ENCODE peak calls at places on chromosomes 6 and 20, in seven cellular contexts. One of them, this sample, is unnamed.

GRCh38 chr6:33427585-33428218 is 7.8 kb downstream of the SYNGAP1 start:
- DNase-seq in H1: no peak
- DNase-seq in HCT116: no peak
- DNase-seq in GM12878: no peak
- DNase-seq in HepG2: no peak
- DNase-seq in SK-N-SH: peak; percentile 80
- DNase-seq in K562: peak; percentile 98
- DNase-seq in this sample: peak; percentile 64

GRCh38 chr6:163904161-163904560 is 489.6 kb downstream of the QKI start:
- DNase-seq in HepG2: no peak
- DNase-seq in HCT116: no peak
- DNase-seq in K562: no peak
- DNase-seq in SK-N-SH: no peak
- DNase-seq in GM12878: no peak
- DNase-seq in H1: no peak
- DNase-seq in this sample: no peak

GRCh38 chr20:4171538-4172116 is 156.3 kb upstream of the RNF24 start:
- DNase-seq in HCT116: no peak
- DNase-seq in H1: no peak
- DNase-seq in GM12878: no peak
- DNase-seq in SK-N-SH: peak; percentile 49
- DNase-seq in K562: no peak
- DNase-seq in HepG2: peak; percentile 98
- DNase-seq in this sample: no peak

GRCh38 chr20:53654932-53655674 is 61.5 kb upstream of the ZNF217 start:
- DNase-seq in SK-N-SH: no peak
- DNase-seq in K562: no peak
- DNase-seq in HepG2: no peak
- DNase-seq in GM12878: no peak
- DNase-seq in H1: no peak
- DNase-seq in HCT116: no peak
- DNase-seq in this sample: peak; percentile 45

GRCh38 chr6:7542878-7543394 is 1.5 kb downstream of the DSP start:
- DNase-seq in HCT116: peak; percentile 56
- DNase-seq in H1: peak; percentile 50
- DNase-seq in SK-N-SH: peak; percentile 42
- DNase-seq in GM12878: no peak
- DNase-seq in HepG2: peak; percentile 93
- DNase-seq in K562: no peak
- DNase-seq in this sample: peak; percentile 93

GRCh38 chr6:21946298-21946783 is 350.5 kb downstream of the PRL start:
- DNase-seq in HepG2: no peak
- DNase-seq in GM12878: no peak
- DNase-seq in HCT116: no peak
- DNase-seq in K562: no peak
- DNase-seq in H1: no peak
- DNase-seq in SK-N-SH: no peak
- DNase-seq in this sample: no peak

GRCh38 chr6:112034236-112034990 is 19.5 kb upstream of the CCN6 start:
- DNase-seq in K562: no peak
- DNase-seq in GM12878: no peak
- DNase-seq in HCT116: no peak
- DNase-seq in SK-N-SH: no peak
- DNase-seq in H1: no peak
- DNase-seq in HepG2: no peak
- DNase-seq in this sample: no peak

GRCh38 chr6:30556006-30556713 is at the start of gene GNL1:
- DNase-seq in H1: peak; percentile 90
- DNase-seq in HCT116: peak; percentile 95
- DNase-seq in GM12878: peak; percentile 79
- DNase-seq in SK-N-SH: peak; percentile 92
- DNase-seq in K562: peak; percentile 97
- DNase-seq in HepG2: peak; percentile 94
- DNase-seq in this sample: peak; percentile 99

GRCh38 chr6:134230087-134230717 is 87.7 kb downstream of the SGK1 start:
- DNase-seq in K562: no peak
- DNase-seq in SK-N-SH: no peak
- DNase-seq in GM12878: no peak
- DNase-seq in HCT116: no peak
- DNase-seq in H1: no peak
- DNase-seq in HepG2: no peak
- DNase-seq in this sample: no peak

GRCh38 chr20:24017160-24017761 is 28.7 kb upstream of the GGTLC1 start:
- DNase-seq in K562: no peak
- DNase-seq in GM12878: no peak
- DNase-seq in H1: no peak
- DNase-seq in HepG2: no peak
- DNase-seq in HCT116: no peak
- DNase-seq in SK-N-SH: no peak
- DNase-seq in this sample: no peak

GRCh38 chr20:3160418-3160817 is 753 bp upstream of the FASTKD5 start:
- DNase-seq in SK-N-SH: no peak
- DNase-seq in GM12878: no peak
- DNase-seq in K562: no peak
- DNase-seq in H1: no peak
- DNase-seq in HCT116: no peak
- DNase-seq in HepG2: no peak
- DNase-seq in this sample: no peak

GRCh38 chr20:3163099-3164042 is 3.7 kb upstream of the FASTKD5 start:
- DNase-seq in K562: no peak
- DNase-seq in HCT116: no peak
- DNase-seq in SK-N-SH: peak; percentile 20
- DNase-seq in HepG2: no peak
- DNase-seq in H1: no peak
- DNase-seq in GM12878: no peak
- DNase-seq in this sample: no peak

GRCh38 chr20:3164043-3164762 is 4.5 kb upstream of the FASTKD5 start:
- DNase-seq in H1: no peak
- DNase-seq in GM12878: no peak
- DNase-seq in SK-N-SH: no peak
- DNase-seq in HepG2: no peak
- DNase-seq in HCT116: no peak
- DNase-seq in K562: no peak
- DNase-seq in this sample: no peak

GRCh38 chr20:3161316-3162079 is 1.8 kb upstream of the FASTKD5 start:
- DNase-seq in K562: no peak
- DNase-seq in HCT116: no peak
- DNase-seq in GM12878: no peak
- DNase-seq in H1: no peak
- DNase-seq in HepG2: peak; percentile 54
- DNase-seq in SK-N-SH: peak; percentile 25
- DNase-seq in this sample: no peak

GRCh38 chr20:3162080-3162611 is 2.5 kb upstream of the FASTKD5 start:
- DNase-seq in HepG2: no peak
- DNase-seq in SK-N-SH: peak; percentile 36
- DNase-seq in H1: no peak
- DNase-seq in K562: no peak
- DNase-seq in HCT116: no peak
- DNase-seq in GM12878: no peak
- DNase-seq in this sample: no peak
- TF ChIP-seq JUND in HepG2: no peak
- TF ChIP-seq JUND in SK-N-SH: no peak
- TF ChIP-seq JUND in H1: no peak
- TF ChIP-seq JUND in K562: no peak
- TF ChIP-seq JUND in HCT116: no peak
- TF ChIP-seq JUND in GM12878: no peak
- TF ChIP-seq JUND in this sample: no peak

GRCh38 chr20:10111144-10111771 is 76.5 kb downstream of the ANKEF1 start:
- DNase-seq in HCT116: no peak
- DNase-seq in GM12878: no peak
- DNase-seq in K562: no peak
- DNase-seq in HepG2: peak; percentile 15
- DNase-seq in H1: no peak
- DNase-seq in SK-N-SH: no peak
- DNase-seq in this sample: no peak
- TF ChIP-seq JUND in HCT116: no peak
- TF ChIP-seq JUND in GM12878: no peak
- TF ChIP-seq JUND in K562: no peak
- TF ChIP-seq JUND in HepG2: no peak
- TF ChIP-seq JUND in H1: no peak
- TF ChIP-seq JUND in SK-N-SH: no peak
- TF ChIP-seq JUND in this sample: no peak

GRCh38 chr20:35232575-35232974 is 6.1 kb downstream of the MMP24 start:
- DNase-seq in K562: no peak
- DNase-seq in H1: no peak
- DNase-seq in HepG2: no peak
- DNase-seq in SK-N-SH: no peak
- DNase-seq in GM12878: no peak
- DNase-seq in HCT116: no peak
- DNase-seq in this sample: no peak
- TF ChIP-seq JUND in K562: no peak
- TF ChIP-seq JUND in H1: no peak
- TF ChIP-seq JUND in HepG2: no peak
- TF ChIP-seq JUND in SK-N-SH: peak; percentile 55
- TF ChIP-seq JUND in GM12878: no peak
- TF ChIP-seq JUND in HCT116: no peak
- TF ChIP-seq JUND in this sample: no peak

GRCh38 chr20:59939879-59940128 is 301 bp downstream of the PPP1R3D start:
- DNase-seq in K562: peak; percentile 39
- DNase-seq in GM12878: no peak
- DNase-seq in HCT116: no peak
- DNase-seq in HepG2: no peak
- DNase-seq in SK-N-SH: peak; percentile 67
- DNase-seq in H1: no peak
- DNase-seq in this sample: no peak
- TF ChIP-seq JUND in K562: no peak
- TF ChIP-seq JUND in GM12878: no peak
- TF ChIP-seq JUND in HCT116: no peak
- TF ChIP-seq JUND in HepG2: no peak
- TF ChIP-seq JUND in SK-N-SH: no peak
- TF ChIP-seq JUND in H1: no peak
- TF ChIP-seq JUND in this sample: no peak

GRCh38 chr6:24963887-24964570 is 28.3 kb upstream of the RIPOR2 start:
- DNase-seq in SK-N-SH: no peak
- DNase-seq in HepG2: no peak
- DNase-seq in H1: no peak
- DNase-seq in K562: no peak
- DNase-seq in HCT116: no peak
- DNase-seq in GM12878: no peak
- DNase-seq in this sample: no peak

GRCh38 chr6:24961852-24962251 is 26.1 kb upstream of the RIPOR2 start:
- DNase-seq in GM12878: no peak
- DNase-seq in SK-N-SH: no peak
- DNase-seq in HCT116: no peak
- DNase-seq in HepG2: no peak
- DNase-seq in H1: no peak
- DNase-seq in K562: no peak
- DNase-seq in this sample: no peak

GRCh38 chr6:24959333-24959732 is 23.6 kb upstream of the RIPOR2 start:
- DNase-seq in K562: no peak
- DNase-seq in SK-N-SH: no peak
- DNase-seq in GM12878: no peak
- DNase-seq in HepG2: no peak
- DNase-seq in HCT116: no peak
- DNase-seq in H1: no peak
- DNase-seq in this sample: no peak

GRCh38 chr6:24960991-24961475 is 25.3 kb upstream of the RIPOR2 start:
- DNase-seq in GM12878: no peak
- DNase-seq in SK-N-SH: no peak
- DNase-seq in HepG2: no peak
- DNase-seq in H1: no peak
- DNase-seq in K562: no peak
- DNase-seq in HCT116: no peak
- DNase-seq in this sample: no peak
- TF ChIP-seq JUND in GM12878: no peak
- TF ChIP-seq JUND in SK-N-SH: no peak
- TF ChIP-seq JUND in HepG2: no peak
- TF ChIP-seq JUND in H1: no peak
- TF ChIP-seq JUND in K562: no peak
- TF ChIP-seq JUND in HCT116: no peak
- TF ChIP-seq JUND in this sample: no peak

DNA sequence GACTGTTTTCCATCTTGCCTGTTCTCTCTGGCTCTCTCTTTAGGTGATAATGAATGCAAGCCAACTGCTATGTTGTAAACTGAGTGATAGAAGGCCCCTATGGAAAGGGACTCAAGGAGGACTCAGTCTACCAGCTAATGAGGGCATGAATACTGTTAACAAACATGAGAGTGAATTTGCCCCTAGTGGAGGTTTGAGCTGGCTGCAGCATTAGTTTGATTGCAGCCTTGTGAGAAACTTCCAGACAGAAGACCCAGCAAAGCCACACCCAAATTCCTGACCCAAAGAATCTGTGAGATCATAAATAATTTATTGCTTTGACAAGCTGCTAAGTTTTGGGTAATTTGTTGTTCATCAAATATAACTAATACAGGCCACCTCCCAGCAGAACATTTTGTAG is 50.0 kb upstream of the PLCB1 start:
- DNase-seq in SK-N-SH: no peak
- DNase-seq in GM12878: no peak
- DNase-seq in HepG2: peak; percentile 15
- DNase-seq in HCT116: peak; percentile 7
- DNase-seq in K562: no peak
- DNase-seq in H1: peak; percentile 3
- DNase-seq in this sample: peak; percentile 15
- TF ChIP-seq JUND in SK-N-SH: no peak
- TF ChIP-seq JUND in GM12878: no peak
- TF ChIP-seq JUND in HepG2: no peak
- TF ChIP-seq JUND in HCT116: no peak
- TF ChIP-seq JUND in K562: no peak
- TF ChIP-seq JUND in H1: no peak
- TF ChIP-seq JUND in this sample: no peak

This sample was measured in T47D.